ENCODE peak calls at places on chromosomes 5 and 9, in nine cellular contexts. One of them, this sample, is unnamed.

GRCh38 chr5:158660726-158661125 is 439.0 kb downstream of the EBF1 start:
- DNase-seq in RWPE1: no peak
- DNase-seq in A549: no peak
- DNase-seq in transverse colon: no peak
- DNase-seq in upper lobe of right lung: no peak
- DNase-seq in astrocyte: peak
- DNase-seq in heart right ventricle: no peak
- DNase-seq in fibroblast of lung: no peak
- DNase-seq in right lobe of liver: no peak
- DNase-seq in this sample: no peak

GRCh38 chr5:157924931-157925729 is 66.2 kb upstream of the CLINT1 start:
- DNase-seq in RWPE1: no peak
- DNase-seq in A549: no peak
- DNase-seq in transverse colon: peak
- DNase-seq in upper lobe of right lung: no peak
- DNase-seq in astrocyte: no peak
- DNase-seq in heart right ventricle: no peak
- DNase-seq in fibroblast of lung: no peak
- DNase-seq in right lobe of liver: no peak
- DNase-seq in this sample: no peak

GRCh38 chr5:74367931-74368330 is 272.6 kb downstream of the ENC1 start:
- DNase-seq in RWPE1: no peak
- DNase-seq in A549: no peak
- DNase-seq in transverse colon: no peak
- DNase-seq in upper lobe of right lung: no peak
- DNase-seq in astrocyte: no peak
- DNase-seq in heart right ventricle: peak
- DNase-seq in fibroblast of lung: no peak
- DNase-seq in right lobe of liver: no peak
- DNase-seq in this sample: no peak

GRCh38 chr9:89532478-89532877 is 34.6 kb upstream of the SEMA4D start:
- DNase-seq in RWPE1: no peak
- DNase-seq in A549: no peak
- DNase-seq in transverse colon: no peak
- DNase-seq in upper lobe of right lung: no peak
- DNase-seq in astrocyte: no peak
- DNase-seq in heart right ventricle: no peak
- DNase-seq in fibroblast of lung: no peak
- DNase-seq in right lobe of liver: no peak
- DNase-seq in this sample: no peak

GRCh38 chr5:37251673-37252072 is 2.5 kb upstream of the CPLANE1 start:
- DNase-seq in RWPE1: no peak
- DNase-seq in A549: no peak
- DNase-seq in transverse colon: no peak
- DNase-seq in upper lobe of right lung: no peak
- DNase-seq in astrocyte: no peak
- DNase-seq in heart right ventricle: no peak
- DNase-seq in fibroblast of lung: no peak
- DNase-seq in right lobe of liver: no peak
- DNase-seq in this sample: no peak

GRCh38 chr9:70412678-70413426 is 1.6 kb downstream of the KLF9 start:
- DNase-seq in RWPE1: peak
- DNase-seq in A549: peak
- DNase-seq in transverse colon: peak
- DNase-seq in upper lobe of right lung: peak
- DNase-seq in astrocyte: peak
- DNase-seq in heart right ventricle: peak
- DNase-seq in fibroblast of lung: peak
- DNase-seq in right lobe of liver: peak
- DNase-seq in this sample: peak

GRCh38 chr5:86880785-86881492 is 263.2 kb downstream of the COX7C start:
- DNase-seq in RWPE1: peak
- DNase-seq in A549: peak
- DNase-seq in transverse colon: peak
- DNase-seq in upper lobe of right lung: no peak
- DNase-seq in astrocyte: peak
- DNase-seq in heart right ventricle: peak
- DNase-seq in fibroblast of lung: peak
- DNase-seq in right lobe of liver: peak
- DNase-seq in this sample: no peak

GRCh38 chr9:91211414-91211813 is 150.3 kb downstream of the AUH start:
- DNase-seq in RWPE1: no peak
- DNase-seq in A549: no peak
- DNase-seq in transverse colon: no peak
- DNase-seq in upper lobe of right lung: no peak
- DNase-seq in astrocyte: no peak
- DNase-seq in heart right ventricle: no peak
- DNase-seq in fibroblast of lung: no peak
- DNase-seq in right lobe of liver: peak
- DNase-seq in this sample: no peak

GRCh38 chr5:157107508-157107907 is 1.3 kb downstream of the HAVCR2 start:
- DNase-seq in RWPE1: no peak
- DNase-seq in A549: no peak
- DNase-seq in transverse colon: no peak
- DNase-seq in upper lobe of right lung: no peak
- DNase-seq in astrocyte: peak
- DNase-seq in heart right ventricle: no peak
- DNase-seq in fibroblast of lung: no peak
- DNase-seq in right lobe of liver: no peak
- DNase-seq in this sample: no peak

GRCh38 chr5:4054092-4054491 is 458.5 kb downstream of the IRX1 start:
- DNase-seq in RWPE1: no peak
- DNase-seq in A549: no peak
- DNase-seq in transverse colon: no peak
- DNase-seq in upper lobe of right lung: no peak
- DNase-seq in astrocyte: no peak
- DNase-seq in heart right ventricle: no peak
- DNase-seq in fibroblast of lung: no peak
- DNase-seq in right lobe of liver: no peak
- DNase-seq in this sample: no peak

GRCh38 chr5:132947661-132948060 is 15.8 kb downstream of the AFF4 start:
- DNase-seq in RWPE1: no peak
- DNase-seq in A549: no peak
- DNase-seq in transverse colon: no peak
- DNase-seq in upper lobe of right lung: no peak
- DNase-seq in astrocyte: peak
- DNase-seq in heart right ventricle: no peak
- DNase-seq in fibroblast of lung: no peak
- DNase-seq in right lobe of liver: no peak
- DNase-seq in this sample: no peak

GRCh38 chr9:77014597-77015263 is 4.7 kb upstream of the FOXB2 start:
- DNase-seq in RWPE1: no peak
- DNase-seq in A549: no peak
- DNase-seq in transverse colon: no peak
- DNase-seq in upper lobe of right lung: no peak
- DNase-seq in astrocyte: no peak
- DNase-seq in heart right ventricle: no peak
- DNase-seq in fibroblast of lung: no peak
- DNase-seq in right lobe of liver: no peak
- DNase-seq in this sample: no peak

GRCh38 chr5:170355601-170356098 is 33.5 kb downstream of the KCNMB1 start:
- DNase-seq in RWPE1: no peak
- DNase-seq in A549: no peak
- DNase-seq in transverse colon: no peak
- DNase-seq in upper lobe of right lung: peak
- DNase-seq in astrocyte: no peak
- DNase-seq in heart right ventricle: peak
- DNase-seq in fibroblast of lung: no peak
- DNase-seq in right lobe of liver: peak
- DNase-seq in this sample: peak

GRCh38 chr5:99973779-99974178 is 561.4 kb upstream of the FAM174A start:
- DNase-seq in RWPE1: no peak
- DNase-seq in A549: no peak
- DNase-seq in transverse colon: no peak
- DNase-seq in upper lobe of right lung: no peak
- DNase-seq in astrocyte: no peak
- DNase-seq in heart right ventricle: no peak
- DNase-seq in fibroblast of lung: no peak
- DNase-seq in right lobe of liver: no peak
- DNase-seq in this sample: no peak

GRCh38 chr5:21391506-21391905 is 1403.5 kb upstream of the CDH18 start:
- DNase-seq in RWPE1: no peak
- DNase-seq in A549: no peak
- DNase-seq in transverse colon: no peak
- DNase-seq in upper lobe of right lung: no peak
- DNase-seq in astrocyte: no peak
- DNase-seq in heart right ventricle: no peak
- DNase-seq in fibroblast of lung: no peak
- DNase-seq in right lobe of liver: no peak
- DNase-seq in this sample: no peak

DNA sequence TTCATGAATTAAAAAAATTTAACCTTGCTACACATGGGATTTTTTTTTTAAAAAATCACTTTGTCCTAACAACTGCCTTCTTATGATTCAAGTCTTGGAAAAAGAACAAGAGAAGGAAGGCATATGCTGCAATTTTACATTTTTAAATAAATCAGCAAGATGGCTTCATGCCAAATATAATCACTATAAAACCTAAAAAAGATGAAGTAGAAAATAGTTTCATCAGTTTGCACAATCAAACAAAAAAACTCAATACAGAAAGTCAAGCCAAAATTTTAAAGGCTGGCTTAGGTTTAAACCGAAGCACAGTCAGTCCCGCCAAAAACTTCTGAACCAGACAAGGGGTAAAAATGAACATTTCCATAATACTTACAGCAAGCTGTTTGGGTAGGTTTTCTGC is 57.4 kb downstream of the ZFR start:
- DNase-seq in RWPE1: no peak
- DNase-seq in A549: no peak
- DNase-seq in transverse colon: no peak
- DNase-seq in upper lobe of right lung: no peak
- DNase-seq in astrocyte: no peak
- DNase-seq in heart right ventricle: no peak
- DNase-seq in fibroblast of lung: peak
- DNase-seq in right lobe of liver: no peak
- DNase-seq in this sample: no peak
- H3K27ac ChIP-seq in RWPE1: no peak
- H3K27ac ChIP-seq in A549: no peak
- H3K27ac ChIP-seq in transverse colon: no peak
- H3K27ac ChIP-seq in upper lobe of right lung: no peak
- H3K27ac ChIP-seq in astrocyte: no peak
- H3K27ac ChIP-seq in heart right ventricle: no peak
- H3K27ac ChIP-seq in fibroblast of lung: no peak
- H3K27ac ChIP-seq in right lobe of liver: no peak
- H3K27ac ChIP-seq in this sample: no peak

DNA sequence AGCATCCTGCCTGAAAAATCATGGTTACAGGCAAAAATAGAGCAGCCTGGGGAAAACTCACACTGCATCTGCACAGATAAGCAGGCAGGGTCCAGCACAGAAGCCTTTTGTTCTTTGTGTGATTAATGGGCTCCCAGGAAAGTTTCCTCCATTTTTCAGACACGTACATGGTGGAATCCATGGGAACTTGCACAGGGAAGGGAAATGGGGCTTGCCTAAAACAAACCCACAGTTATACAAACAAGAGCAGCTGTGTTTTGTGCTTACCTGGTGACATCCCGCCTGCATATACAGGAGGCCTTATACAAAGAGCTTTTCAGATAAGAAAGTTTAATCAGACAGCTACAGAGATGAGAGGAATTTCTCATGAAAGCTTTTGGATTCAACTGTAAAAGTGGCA is 244.0 kb upstream of the ATP10B start:
- DNase-seq in RWPE1: no peak
- DNase-seq in A549: no peak
- DNase-seq in transverse colon: no peak
- DNase-seq in upper lobe of right lung: no peak
- DNase-seq in astrocyte: peak
- DNase-seq in heart right ventricle: no peak
- DNase-seq in fibroblast of lung: no peak
- DNase-seq in right lobe of liver: no peak
- DNase-seq in this sample: no peak
- H3K27ac ChIP-seq in RWPE1: no peak
- H3K27ac ChIP-seq in A549: no peak
- H3K27ac ChIP-seq in transverse colon: no peak
- H3K27ac ChIP-seq in upper lobe of right lung: no peak
- H3K27ac ChIP-seq in astrocyte: no peak
- H3K27ac ChIP-seq in heart right ventricle: no peak
- H3K27ac ChIP-seq in fibroblast of lung: no peak
- H3K27ac ChIP-seq in right lobe of liver: no peak
- H3K27ac ChIP-seq in this sample: no peak

GRCh38 chr5:14143509-14143842 is 334 bp downstream of the TRIO start:
- DNase-seq in RWPE1: peak
- DNase-seq in A549: no peak
- DNase-seq in transverse colon: no peak
- DNase-seq in upper lobe of right lung: no peak
- DNase-seq in astrocyte: no peak
- DNase-seq in heart right ventricle: no peak
- DNase-seq in fibroblast of lung: no peak
- DNase-seq in right lobe of liver: no peak
- DNase-seq in this sample: no peak
- H3K27ac ChIP-seq in RWPE1: peak
- H3K27ac ChIP-seq in A549: peak
- H3K27ac ChIP-seq in transverse colon: peak
- H3K27ac ChIP-seq in upper lobe of right lung: peak
- H3K27ac ChIP-seq in astrocyte: peak
- H3K27ac ChIP-seq in heart right ventricle: peak
- H3K27ac ChIP-seq in fibroblast of lung: no peak
- H3K27ac ChIP-seq in right lobe of liver: peak
- H3K27ac ChIP-seq in this sample: peak

DNA sequence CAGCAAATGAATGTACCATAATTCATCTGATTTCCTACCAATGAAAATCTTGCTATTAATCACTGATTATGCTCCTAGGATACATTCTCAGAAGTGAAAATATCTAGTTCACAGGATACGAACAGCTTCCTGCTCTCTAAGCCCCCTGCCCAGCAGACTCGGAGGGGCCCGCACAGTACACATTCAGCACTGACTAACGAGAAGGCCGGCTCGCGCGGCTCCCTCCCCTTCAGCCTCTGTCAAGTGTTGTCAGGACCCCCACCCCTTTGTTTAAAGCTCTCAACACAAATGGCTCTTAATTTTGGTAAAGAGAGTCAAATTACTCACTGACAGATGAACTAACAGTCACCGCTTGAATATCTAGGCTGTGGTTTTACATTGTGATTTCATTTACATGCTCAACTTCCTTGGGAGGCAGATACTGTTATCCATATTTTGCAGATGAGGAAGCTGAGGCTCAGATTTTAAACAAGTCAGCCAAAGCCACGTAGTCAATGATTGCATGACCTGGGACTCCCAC is 82.1 kb downstream of the PRRT1B start:
- DNase-seq in RWPE1: no peak
- DNase-seq in A549: no peak
- DNase-seq in transverse colon: no peak
- DNase-seq in upper lobe of right lung: peak
- DNase-seq in astrocyte: peak
- DNase-seq in heart right ventricle: no peak
- DNase-seq in fibroblast of lung: peak
- DNase-seq in right lobe of liver: no peak
- DNase-seq in this sample: no peak
- H3K27ac ChIP-seq in RWPE1: peak
- H3K27ac ChIP-seq in A549: no peak
- H3K27ac ChIP-seq in transverse colon: peak
- H3K27ac ChIP-seq in upper lobe of right lung: peak
- H3K27ac ChIP-seq in astrocyte: peak
- H3K27ac ChIP-seq in heart right ventricle: no peak
- H3K27ac ChIP-seq in fibroblast of lung: no peak
- H3K27ac ChIP-seq in right lobe of liver: peak
- H3K27ac ChIP-seq in this sample: peak